ENCODE peak calls at places on chromosome 12, in five cellular contexts. R is upper lobe of left lung, V is tibial nerve, P is spleen, I is H1. T is an unnamed sample.

GRCh38 chr12:58253663-58254062 is 312.3 kb downstream of the ATP23 start:
- DNase-seq in R (no peak), V (no peak), P (no peak), I (no peak), T (no peak)

GRCh38 chr12:132872975-132873421 is 14.4 kb downstream of the CHFR start:
- DNase-seq in R (no peak), V (no peak), P (no peak), I (no peak), T (no peak)

GRCh38 chr12:57549909-57550627 is at the start of gene KIF5A:
- DNase-seq in R (peak; percentile 28), V (no peak), P (peak; percentile 87), I (no peak), T (no peak)

GRCh38 chr12:119239040-119239439 is 60.3 kb downstream of the HSPB8 start:
- DNase-seq in R (no peak), V (no peak), P (no peak), I (no peak), T (no peak)

GRCh38 chr12:30268036-30268435 is 427.6 kb downstream of the IPO8 start:
- DNase-seq in R (no peak), V (no peak), P (no peak), I (no peak), T (no peak)

GRCh38 chr12:26205946-26206345 is 10.6 kb downstream of the SSPN start:
- DNase-seq in R (no peak), V (no peak), P (no peak), I (no peak), T (no peak)

GRCh38 chr12:106246891-106247730 is 709 bp downstream of the CKAP4 start:
- DNase-seq in R (peak; percentile 50), V (peak; percentile 49), P (peak; percentile 92), I (no peak), T (peak; percentile 77)

GRCh38 chr12:7716391-7716790 is 5.2 kb downstream of the DPPA3 start:
- DNase-seq in R (no peak), V (no peak), P (no peak), I (no peak), T (no peak)

GRCh38 chr12:133156125-133156690 is 25.1 kb upstream of the ZNF268 start:
- DNase-seq in R (no peak), V (no peak), P (no peak), I (no peak), T (no peak)

DNA sequence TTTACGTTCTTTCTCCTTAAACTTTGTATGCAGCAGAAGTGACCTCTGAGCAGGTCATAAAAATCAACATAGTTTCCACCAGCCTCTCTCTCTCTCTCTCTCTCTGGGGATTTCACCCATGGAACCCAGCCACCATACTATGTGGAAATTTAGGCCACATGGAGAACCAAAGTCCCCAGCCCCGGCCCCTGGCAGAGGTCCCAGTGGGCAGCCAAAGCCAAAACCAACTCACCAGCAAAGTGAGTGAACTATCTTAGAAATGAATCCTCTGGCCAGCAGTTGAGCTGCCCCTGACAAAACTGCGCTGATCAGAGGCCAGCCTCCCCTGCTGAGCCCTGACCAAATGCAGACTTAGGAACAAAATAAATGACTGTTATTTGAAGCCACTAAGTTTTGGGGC is 9.2 kb downstream of the DUSP6 start:
- DNase-seq in R (no peak), V (peak; percentile 29), P (no peak), I (no peak), T (peak; percentile 54)
- TF ChIP-seq POLR2A in R (no peak), V (no peak), P (no peak), I (no peak), T (no peak)

DNA sequence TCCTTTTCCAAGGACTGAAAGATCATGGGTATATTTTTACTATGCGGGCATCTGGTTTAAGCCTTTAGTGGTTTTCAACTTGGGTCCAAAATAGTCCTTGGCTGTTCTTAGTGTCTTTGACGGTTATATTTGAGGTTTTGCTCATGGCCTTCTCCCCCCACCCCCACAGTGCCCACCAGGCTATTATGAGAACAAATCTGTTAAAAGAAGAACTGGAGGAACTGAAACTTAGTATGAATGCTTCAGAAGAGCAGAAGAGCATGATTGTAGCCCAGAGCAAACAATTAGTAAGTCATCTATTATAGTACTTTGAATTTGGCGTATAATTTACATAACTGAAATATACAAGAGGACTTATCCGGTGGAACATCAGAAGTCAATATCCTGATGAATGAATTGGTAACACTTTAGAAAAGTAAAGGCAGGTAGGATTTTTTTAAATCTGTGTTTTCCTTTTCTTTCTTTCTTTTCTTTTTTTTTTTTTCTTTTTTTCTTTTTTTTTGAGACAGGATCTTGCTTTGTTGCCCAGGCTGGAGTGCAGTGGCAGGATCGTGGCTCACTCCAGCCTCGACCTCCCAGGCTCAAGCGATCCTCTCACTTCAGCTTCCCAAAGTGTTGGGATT is 71.8 kb upstream of the BCAT1 start:
- DNase-seq in R (no peak), V (no peak), P (no peak), I (no peak), T (no peak)
- TF ChIP-seq POLR2A in R (no peak), V (no peak), P (no peak), I (no peak), T (no peak)

DNA sequence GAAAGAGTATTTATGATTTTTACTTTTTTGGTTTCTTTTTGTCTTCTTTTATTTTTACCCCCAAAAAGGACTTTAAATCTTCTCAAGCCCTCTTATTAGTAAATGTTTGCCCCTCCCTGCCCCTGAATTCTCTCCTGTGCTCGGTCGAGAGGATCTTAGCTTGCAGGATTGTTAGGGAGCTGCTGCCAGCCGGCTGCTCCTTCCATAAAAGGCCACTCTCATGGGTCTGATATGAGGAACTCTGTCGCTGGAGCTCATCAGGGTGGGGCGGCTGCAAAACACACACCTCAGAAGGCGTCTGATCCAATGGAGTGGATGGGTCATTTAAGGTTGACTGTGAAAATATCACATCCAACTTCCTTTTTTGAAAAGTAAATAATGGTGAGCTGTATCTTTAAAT is 8.5 kb downstream of the LTBR start:
- DNase-seq in R (peak; percentile 83), V (no peak), P (no peak), I (no peak), T (no peak)
- TF ChIP-seq POLR2A in R (no peak), V (no peak), P (no peak), I (no peak), T (no peak)

DNA sequence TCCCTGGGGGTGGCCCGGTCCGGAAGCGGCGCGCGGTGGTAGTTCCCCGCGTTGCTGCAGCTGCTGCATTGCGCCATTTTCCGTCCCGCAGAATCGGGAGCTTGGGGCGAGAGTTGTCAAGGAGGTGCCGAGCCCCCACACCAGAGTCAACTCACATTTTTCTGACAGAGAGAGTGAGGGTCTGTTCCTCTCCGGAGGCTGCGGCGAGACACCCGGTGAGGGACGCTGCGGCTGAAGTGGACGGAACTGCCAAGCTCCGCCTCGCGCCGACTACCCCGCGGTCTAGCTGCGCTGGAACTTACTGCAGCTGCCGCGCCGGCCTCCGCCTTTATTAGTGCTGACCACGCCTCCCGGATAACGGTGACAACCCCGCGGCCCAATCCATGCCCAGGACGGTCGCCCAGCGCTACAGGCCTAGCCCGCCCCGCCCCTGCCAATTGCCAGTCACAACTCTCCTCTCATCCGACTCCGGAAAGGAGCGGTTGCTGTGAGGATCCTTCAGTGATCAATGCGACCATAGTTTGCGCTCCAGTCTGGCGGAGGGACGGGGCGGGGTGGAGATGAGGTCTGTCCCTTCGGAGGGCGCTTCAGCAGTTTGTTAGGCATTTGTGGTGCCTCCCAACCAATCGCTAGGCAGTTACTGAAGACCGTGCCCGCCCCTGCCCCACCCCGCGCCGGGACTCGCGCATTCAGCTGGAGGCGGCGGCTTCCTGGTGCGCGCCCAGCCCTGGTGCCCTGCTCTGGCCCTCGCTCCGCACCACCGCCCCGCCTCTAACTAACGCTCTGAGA is at the start of gene VAMP1:
- DNase-seq in R (peak; percentile 97), V (peak; percentile 98), P (peak; percentile 99), I (peak; percentile 91), T (peak; percentile 98)
- TF ChIP-seq POLR2A in R (peak; percentile 100), V (peak; percentile 99), P (peak; percentile 100), I (peak; percentile 99), T (peak; percentile 97)

T was measured in heart left ventricle.